ENCODE peak calls at places on chromosomes 6 and 20, in seven cellular contexts. Z is left ventricle myocardium superior; D is pulmonary artery endothelial cell; X is amniotic stem cell; J is stimulated activated effector memory CD8-positive, alpha-beta T cell treated with anti-CD3 and anti-CD28 coated beads, Interleukin-12 subunit alpha, Interleukin-12 subunit beta, amount 100 ng/mL, for 72 hours; S is GM03348; B is DMS79. T is an unnamed sample.

GRCh38 chr20:44209691-44210421 is 715 bp downstream of the OSER1 start:
- DNase-seq in Z (no peak), D (no peak), X (no peak), J (no peak), S (peak; percentile 17), B (no peak), T (no peak)

GRCh38 chr6:46325561-46326525 is 155.1 kb upstream of the ENPP5 start:
- DNase-seq in Z (peak; percentile 36), D (no peak), X (peak; percentile 45), J (peak; percentile 79), S (peak; percentile 63), B (peak; percentile 6), T (peak; percentile 44)

GRCh38 chr6:143368426-143368825 is 82.1 kb downstream of the ADAT2 start:
- DNase-seq in Z (no peak), D (no peak), X (no peak), J (peak; percentile 53), S (no peak), B (no peak), T (peak; percentile 76)

GRCh38 chr6:137211910-137212309 is 7.3 kb downstream of the IFNGR1 start:
- DNase-seq in Z (no peak), D (no peak), X (no peak), J (no peak), S (no peak), B (no peak), T (no peak)

GRCh38 chr6:73388800-73389512 is 5.7 kb upstream of the DDX43 start:
- DNase-seq in Z (peak; percentile 47), D (no peak), X (peak; percentile 55), J (peak; percentile 80), S (peak; percentile 84), B (peak; percentile 34), T (peak; percentile 44)

GRCh38 chr6:117195728-117196127 is 69.6 kb upstream of the VGLL2 start:
- DNase-seq in Z (no peak), D (no peak), X (no peak), J (no peak), S (no peak), B (no peak), T (peak; percentile 10)

GRCh38 chr6:139708342-139709199 is 334.1 kb upstream of the CITED2 start:
- DNase-seq in Z (no peak), D (peak; percentile 13), X (peak; percentile 75), J (no peak), S (peak; percentile 78), B (no peak), T (peak; percentile 68)

GRCh38 chr6:40244684-40245083 is 310.4 kb upstream of the MOCS1 start:
- DNase-seq in Z (no peak), D (no peak), X (no peak), J (no peak), S (no peak), B (no peak), T (no peak)

GRCh38 chr6:1324926-1325325 is 13.0 kb downstream of the FOXQ1 start:
- DNase-seq in Z (no peak), D (no peak), X (no peak), J (no peak), S (no peak), B (no peak), T (no peak)

GRCh38 chr6:142300758-142301251 is 1.0 kb upstream of the ADGRG6 start:
- DNase-seq in Z (peak; percentile 30), D (peak; percentile 57), X (no peak), J (no peak), S (peak; percentile 13), B (no peak), T (peak; percentile 76)

GRCh38 chr20:18007534-18008292 is 38.9 kb downstream of the MGME1 start:
- DNase-seq in Z (peak; percentile 58), D (no peak), X (no peak), J (no peak), S (no peak), B (no peak), T (no peak)